ENCODE peak calls at places on chromosomes 12 and 14, in ten cellular contexts. O, R, X, V, P, A, K, U, J and L are unnamed samples.

GRCh38 chr12:104546575-104546974 is 89.8 kb downstream of the CHST11 start:
- DNase-seq in O (no peak), R (no peak), X (no peak), V (no peak), P (peak; percentile 65), A (no peak), K (no peak), U (no peak), J (no peak), L (no peak)

GRCh38 chr12:127107744-127108143 is 1159.2 kb upstream of the TMEM132C start:
- DNase-seq in O (no peak), R (no peak), X (peak; percentile 92), V (no peak), P (peak; percentile 92), A (no peak), K (no peak), U (no peak), J (no peak), L (peak; percentile 62)

GRCh38 chr14:93981316-93981715 is 4.9 kb upstream of the ASB2 start:
- DNase-seq in O (no peak), R (no peak), X (no peak), V (no peak), P (no peak), A (no peak), K (no peak), U (no peak), J (no peak), L (no peak)

GRCh38 chr14:65949711-65950516 is 536.3 kb upstream of the CCDC196 start:
- DNase-seq in O (peak; percentile 21), R (peak; percentile 69), X (peak; percentile 44), V (no peak), P (peak; percentile 56), A (no peak), K (peak; percentile 41), U (peak; percentile 58), J (peak; percentile 37), L (no peak)

GRCh38 chr12:49636979-49637378 is 13.6 kb downstream of the PRPF40B start:
- DNase-seq in O (no peak), R (no peak), X (peak; percentile 65), V (peak; percentile 83), P (peak; percentile 46), A (peak; percentile 75), K (peak; percentile 80), U (peak; percentile 64), J (no peak), L (peak; percentile 82)

GRCh38 chr14:91127411-91127810 is 13.5 kb downstream of the DGLUCY start:
- DNase-seq in O (peak; percentile 55), R (no peak), X (peak; percentile 94), V (peak; percentile 90), P (peak; percentile 94), A (no peak), K (no peak), U (no peak), J (peak; percentile 68), L (no peak)

GRCh38 chr14:94768521-94769412 is 1.1 kb downstream of the GSC start:
- DNase-seq in O (no peak), R (no peak), X (no peak), V (no peak), P (no peak), A (no peak), K (peak; percentile 27), U (no peak), J (no peak), L (peak; percentile 23)

GRCh38 chr14:56338674-56339073 is 220.5 kb downstream of the PELI2 start:
- DNase-seq in O (no peak), R (no peak), X (no peak), V (no peak), P (no peak), A (no peak), K (no peak), U (no peak), J (no peak), L (peak; percentile 50)

GRCh38 chr12:109995366-109995702 is 834 bp downstream of the GIT2 start:
- DNase-seq in O (no peak), R (no peak), X (no peak), V (no peak), P (no peak), A (no peak), K (no peak), U (no peak), J (no peak), L (no peak)

GRCh38 chr14:88029500-88029899 is 24.6 kb downstream of the GPR65 start:
- DNase-seq in O (no peak), R (no peak), X (peak; percentile 59), V (no peak), P (no peak), A (no peak), K (no peak), U (peak; percentile 71), J (no peak), L (no peak)

GRCh38 chr14:106556665-106557289 is 1030.4 kb downstream of the TMEM121 start:
- DNase-seq in O (peak; percentile 48), R (no peak), X (peak; percentile 13), V (peak; percentile 86), P (no peak), A (no peak), K (peak; percentile 4), U (no peak), J (peak; percentile 32), L (no peak)

GRCh38 chr12:8594072-8594471 is 18.6 kb downstream of the AICDA start:
- DNase-seq in O (no peak), R (no peak), X (no peak), V (no peak), P (no peak), A (no peak), K (no peak), U (no peak), J (no peak), L (no peak)

GRCh38 chr12:74539261-74539660 is 1.6 kb downstream of the ATXN7L3B start:
- DNase-seq in O (no peak), R (no peak), X (peak; percentile 7), V (no peak), P (no peak), A (no peak), K (no peak), U (peak; percentile 5), J (no peak), L (peak; percentile 10)

GRCh38 chr12:79168687-79169086 is 304.1 kb downstream of the SYT1 start:
- DNase-seq in O (no peak), R (no peak), X (no peak), V (no peak), P (no peak), A (no peak), K (no peak), U (no peak), J (no peak), L (no peak)

GRCh38 chr12:104957388-104958008 is 592 bp downstream of the SLC41A2 start:
- DNase-seq in O (peak; percentile 48), R (no peak), X (peak; percentile 44), V (no peak), P (no peak), A (peak; percentile 73), K (no peak), U (no peak), J (peak; percentile 30), L (no peak)

GRCh38 chr14:74290415-74290814 is 12.3 kb downstream of the ABCD4 start:
- DNase-seq in O (no peak), R (no peak), X (peak; percentile 51), V (no peak), P (no peak), A (no peak), K (peak; percentile 45), U (peak; percentile 10), J (no peak), L (peak; percentile 41)

GRCh38 chr14:70642313-70643235 is 858 bp downstream of the TTC9 start:
- DNase-seq in O (no peak), R (no peak), X (no peak), V (no peak), P (no peak), A (no peak), K (no peak), U (no peak), J (no peak), L (no peak)

GRCh38 chr14:99860219-99860618 is 67.0 kb downstream of the EML1 start:
- DNase-seq in O (no peak), R (no peak), X (no peak), V (no peak), P (no peak), A (no peak), K (no peak), U (no peak), J (no peak), L (no peak)

GRCh38 chr14:61282746-61283145 is 1.6 kb upstream of the TMEM30B start:
- DNase-seq in O (no peak), R (no peak), X (peak; percentile 33), V (peak; percentile 3), P (peak; percentile 85), A (no peak), K (no peak), U (no peak), J (no peak), L (no peak)
- TF ChIP-seq CTCF in O (no peak), R (no peak), X (no peak), V (no peak), P (no peak), A (no peak), K (no peak), U (no peak), J (no peak), L (no peak)

DNA sequence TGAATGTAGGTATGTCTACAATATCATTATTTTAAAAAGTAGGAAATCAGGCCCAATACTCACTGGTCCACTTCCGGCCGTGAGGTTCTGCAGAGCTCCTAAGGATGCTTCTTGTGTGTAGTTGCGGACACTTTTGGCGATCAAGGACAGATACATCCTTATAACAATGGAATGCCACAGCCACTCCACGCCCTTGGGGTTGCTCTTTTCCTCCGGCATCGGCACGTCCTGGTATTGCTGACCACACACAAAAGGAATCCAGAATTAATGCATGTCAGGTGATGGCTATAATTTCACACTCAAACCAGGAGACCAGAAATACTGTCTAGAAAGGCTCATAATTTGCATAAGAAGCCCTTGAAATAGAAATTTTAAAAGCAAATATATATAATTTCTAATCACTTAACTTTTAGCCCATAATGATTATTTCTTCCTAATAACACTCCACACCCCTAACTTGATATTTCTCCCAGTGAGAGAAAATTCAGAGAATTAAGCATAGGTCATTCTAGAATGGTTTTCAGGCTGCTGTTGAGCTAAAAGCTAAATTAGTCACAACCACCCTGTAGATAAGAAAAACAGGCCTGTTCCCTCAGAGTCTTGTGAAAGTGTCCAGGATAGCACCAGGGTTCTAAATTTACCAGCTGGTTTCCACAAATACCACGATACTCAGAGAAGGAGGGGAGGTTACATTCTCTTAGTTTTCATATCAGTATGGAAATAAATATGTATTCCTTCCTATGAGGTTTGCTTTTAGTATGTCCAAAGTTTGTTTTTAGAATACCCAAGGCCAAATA is 65.8 kb upstream of the YARS2 start:
- DNase-seq in O (no peak), R (no peak), X (no peak), V (no peak), P (peak; percentile 17), A (no peak), K (peak; percentile 4), U (peak; percentile 48), J (no peak), L (no peak)
- H3K4me3 ChIP-seq in O (no peak overlapping the region), R (no peak overlapping the region), X (no peak overlapping the region), V (no peak overlapping the region), P (no peak overlapping the region), A (no peak overlapping the region), K (no peak overlapping the region), U (no peak overlapping the region), J (peak overlapping the region; percentile 31), L (no peak overlapping the region)

GRCh38 chr14:85528080-85528881 is 1.7 kb upstream of the FLRT2 start:
- DNase-seq in O (peak; percentile 66), R (peak; percentile 62), X (peak; percentile 50), V (no peak), P (peak; percentile 77), A (no peak), K (peak; percentile 93), U (peak; percentile 89), J (no peak), L (peak; percentile 82)
- TF ChIP-seq CTCF in O (no peak), R (peak; percentile 60), X (peak; percentile 52), V (no peak), P (peak; percentile 62), A (peak; percentile 61), K (peak; percentile 54), U (peak; percentile 79), J (peak; percentile 70), L (peak; percentile 63)

GRCh38 chr14:60973070-60973469 is 7.8 kb downstream of the TRMT5 start:
- DNase-seq in O (no peak), R (no peak), X (no peak), V (no peak), P (no peak), A (no peak), K (no peak), U (no peak), J (no peak), L (no peak)
- H3K4me3 ChIP-seq in O (no peak overlapping the region), R (no peak overlapping the region), X (no peak overlapping the region), V (no peak overlapping the region), P (no peak overlapping the region), A (no peak overlapping the region), K (no peak overlapping the region), U (no peak overlapping the region), J (no peak overlapping the region), L (no peak overlapping the region)